ENCODE peak calls at places on chromosomes 16 and 17, in six cellular contexts. L, D, W, C, U and K are unnamed samples.

GRCh38 chr16:63289834-63290460 is 1253.7 kb upstream of the CDH8 start:
- DNase-seq in L (peak; percentile 4), D (no peak), W (peak; percentile 6), C (peak; percentile 46), U (peak; percentile 77), K (peak; percentile 60)

GRCh38 chr17:29593546-29594440 is 861 bp downstream of the ANKRD13B start:
- DNase-seq in L (no peak), D (no peak), W (peak; percentile 46), C (no peak), U (peak; percentile 72), K (peak; percentile 68)

GRCh38 chr17:66952681-66953638 is 11.5 kb upstream of the CACNG4 start:
- DNase-seq in L (no peak), D (no peak), W (no peak), C (no peak), U (no peak), K (no peak)

GRCh38 chr16:86679490-86679889 is 101.1 kb downstream of the FOXL1 start:
- DNase-seq in L (no peak), D (no peak), W (no peak), C (no peak), U (no peak), K (no peak)

GRCh38 chr17:7064248-7064647 is 15.8 kb downstream of the CLEC10A start:
- DNase-seq in L (no peak), D (no peak), W (no peak), C (no peak), U (no peak), K (no peak)

GRCh38 chr16:75065808-75066149 is 50.8 kb downstream of the LDHD start:
- DNase-seq in L (no peak), D (no peak), W (no peak), C (peak; percentile 56), U (no peak), K (no peak)

GRCh38 chr16:70677499-70678120 is 8.2 kb downstream of the MTSS2 start:
- DNase-seq in L (no peak), D (peak; percentile 23), W (no peak), C (no peak), U (no peak), K (no peak)

GRCh38 chr17:55187371-55187770 is 77.4 kb upstream of the HLF start:
- DNase-seq in L (no peak), D (no peak), W (no peak), C (no peak), U (no peak), K (no peak)

GRCh38 chr16:57859331-57859730 is 57.0 kb upstream of the KIFC3 start:
- DNase-seq in L (peak; percentile 77), D (no peak), W (peak; percentile 70), C (no peak), U (no peak), K (no peak)

GRCh38 chr16:69910964-69911363 is 40.2 kb upstream of the CLEC18A start:
- DNase-seq in L (no peak), D (no peak), W (no peak), C (no peak), U (no peak), K (no peak)

GRCh38 chr17:27430882-27431491 is 25.3 kb upstream of the KSR1 start:
- DNase-seq in L (peak; percentile 45), D (no peak), W (peak; percentile 33), C (peak; percentile 31), U (peak; percentile 61), K (peak; percentile 74)

GRCh38 chr17:76277300-76278267 is 12.4 kb downstream of the UBALD2 start:
- DNase-seq in L (no peak), D (no peak), W (no peak), C (no peak), U (no peak), K (no peak)

GRCh38 chr17:76274559-76274956 is 9.4 kb downstream of the UBALD2 start:
- DNase-seq in L (no peak), D (no peak), W (no peak), C (no peak), U (no peak), K (no peak)

GRCh38 chr17:76276461-76277299 is 11.5 kb downstream of the UBALD2 start:
- DNase-seq in L (no peak), D (no peak), W (no peak), C (no peak), U (no peak), K (no peak)

GRCh38 chr17:76275382-76276068 is 10.4 kb downstream of the UBALD2 start:
- DNase-seq in L (no peak), D (no peak), W (no peak), C (no peak), U (no peak), K (no peak)

DNA sequence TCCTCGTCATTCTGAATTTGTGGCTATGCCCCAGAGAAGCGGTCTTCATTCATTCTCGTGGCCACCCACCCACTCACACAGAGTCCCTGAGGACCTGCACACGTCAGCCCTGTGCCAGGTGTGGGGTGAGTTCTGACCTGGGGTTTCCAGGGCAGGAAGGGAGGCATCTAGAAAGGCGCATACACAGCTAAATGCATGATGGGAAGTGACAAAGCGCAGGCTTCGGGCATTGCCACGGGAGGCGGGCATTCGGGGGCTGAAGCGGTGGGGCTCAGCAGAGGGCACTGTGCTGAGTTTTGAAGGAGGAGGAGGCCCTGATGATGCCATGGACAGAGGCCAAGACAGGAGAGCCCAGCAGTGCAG is 10.9 kb downstream of the UBALD2 start:
- DNase-seq in L (no peak), D (no peak), W (no peak), C (no peak), U (no peak), K (no peak)
- TF ChIP-seq CTCF in L (no peak), D (no peak), W (no peak), C (no peak), U (no peak), K (no peak)

DNA sequence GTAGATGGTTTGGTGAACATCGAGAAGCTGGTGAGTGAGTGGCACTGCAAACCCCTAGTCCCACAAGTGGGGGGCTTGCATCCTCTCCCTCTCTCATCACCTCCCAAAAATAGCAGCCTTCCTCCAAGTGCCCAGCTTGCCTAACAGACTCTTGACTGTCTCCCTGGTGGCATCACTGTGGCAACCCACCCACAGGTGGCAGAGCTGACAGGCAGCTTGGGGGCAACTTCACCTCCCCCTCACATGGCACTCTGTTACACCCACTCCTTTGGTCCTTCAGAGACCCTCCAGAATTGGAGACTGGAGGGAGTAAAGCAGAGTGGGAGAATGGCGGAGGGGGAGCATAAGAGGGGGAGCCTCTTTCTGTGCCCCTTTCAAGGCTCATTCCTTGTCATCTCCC is 15.7 kb downstream of the RAPGEFL1 start:
- DNase-seq in L (no peak), D (no peak), W (no peak), C (no peak), U (no peak), K (no peak)
- TF ChIP-seq POLR2A in L (no peak), D (no peak), W (no peak), C (no peak), U (no peak), K (no peak)

DNA sequence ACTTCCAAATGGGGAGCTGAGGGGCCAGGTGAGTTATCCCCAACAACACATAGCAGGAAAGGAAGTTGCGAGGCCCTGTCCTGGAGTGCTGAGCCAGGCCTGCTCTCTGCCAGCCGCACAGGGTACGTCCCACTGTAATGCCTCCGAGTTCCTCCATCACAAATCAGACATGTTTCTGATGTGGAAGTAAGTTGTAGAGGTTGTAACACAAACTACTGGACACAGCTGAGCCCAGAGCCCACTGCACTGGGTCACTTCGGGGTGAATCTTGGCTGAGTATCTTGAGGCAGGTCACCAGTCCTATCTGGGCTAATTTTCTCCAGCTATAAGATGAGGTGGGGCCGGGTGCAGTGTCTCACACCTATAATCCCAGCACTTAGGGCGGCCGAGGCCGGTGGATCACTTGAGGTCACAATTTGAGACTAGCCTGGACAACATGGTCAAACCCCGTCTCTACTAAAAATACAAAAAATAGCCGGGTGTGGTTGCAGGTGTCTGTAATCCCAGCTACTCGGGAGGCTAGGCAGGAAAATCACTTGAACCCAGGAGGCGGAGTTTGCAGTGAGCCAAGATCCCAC is 100.8 kb upstream of the CDH5 start:
- DNase-seq in L (no peak), D (no peak), W (no peak), C (no peak), U (no peak), K (peak; percentile 41)
- TF ChIP-seq EP300 in L (no peak), D (no peak), W (no peak), C (no peak), U (no peak), K (no peak)

GRCh38 chr17:50806141-50806643 is 29.2 kb upstream of the WFIKKN2 start:
- DNase-seq in L (no peak), D (no peak), W (no peak), C (peak; percentile 44), U (peak; percentile 68), K (no peak)
- TF ChIP-seq CTCF in L (no peak), D (no peak), W (peak; percentile 54), C (no peak), U (peak; percentile 58), K (no peak)